ENCODE peak calls at places on chromosomes 5 and 9, in six cellular contexts. One of them, this sample, is unnamed.

GRCh38 chr5:146130440-146131045 is 25.2 kb upstream of the PLAC8L1 start:
- DNase-seq in HL-60: no peak
- DNase-seq in HCT116: no peak
- DNase-seq in SK-N-SH: no peak
- DNase-seq in K562: no peak
- DNase-seq in A549: peak
- DNase-seq in this sample: no peak

GRCh38 chr9:115593587-115594091 is 475.7 kb upstream of the TNC start:
- DNase-seq in SK-N-SH: peak
- DNase-seq in K562: peak
- DNase-seq in HCT116: peak
- DNase-seq in HL-60: peak
- DNase-seq in A549: peak
- DNase-seq in this sample: no peak

GRCh38 chr9:13181652-13182051 is 97.8 kb downstream of the MPDZ start:
- DNase-seq in A549: peak
- DNase-seq in HL-60: no peak
- DNase-seq in K562: no peak
- DNase-seq in SK-N-SH: no peak
- DNase-seq in HCT116: no peak
- DNase-seq in this sample: no peak

GRCh38 chr9:135404451-135405144 is 75.0 kb upstream of the PPP1R26 start:
- DNase-seq in K562: no peak
- DNase-seq in A549: no peak
- DNase-seq in HCT116: no peak
- DNase-seq in HL-60: no peak
- DNase-seq in SK-N-SH: no peak
- DNase-seq in this sample: no peak

GRCh38 chr9:93123561-93124283 is 10.3 kb downstream of the NINJ1 start:
- DNase-seq in HCT116: no peak
- DNase-seq in SK-N-SH: peak
- DNase-seq in HL-60: no peak
- DNase-seq in K562: no peak
- DNase-seq in A549: no peak
- DNase-seq in this sample: no peak

GRCh38 chr9:530681-531080 is 310.8 kb upstream of the DMRT1 start:
- DNase-seq in K562: no peak
- DNase-seq in HCT116: peak
- DNase-seq in SK-N-SH: no peak
- DNase-seq in A549: peak
- DNase-seq in HL-60: no peak
- DNase-seq in this sample: no peak

GRCh38 chr9:134949681-134950403 is 32.1 kb upstream of the FCN1 start:
- DNase-seq in SK-N-SH: no peak
- DNase-seq in K562: no peak
- DNase-seq in A549: no peak
- DNase-seq in HL-60: no peak
- DNase-seq in HCT116: no peak
- DNase-seq in this sample: no peak

GRCh38 chr5:2797160-2797559 is 45.7 kb upstream of the IRX2 start:
- DNase-seq in A549: no peak
- DNase-seq in HL-60: no peak
- DNase-seq in K562: no peak
- DNase-seq in SK-N-SH: no peak
- DNase-seq in HCT116: no peak
- DNase-seq in this sample: no peak

GRCh38 chr5:61679562-61679961 is 347.5 kb downstream of the ZSWIM6 start:
- DNase-seq in K562: no peak
- DNase-seq in A549: no peak
- DNase-seq in HL-60: no peak
- DNase-seq in HCT116: no peak
- DNase-seq in SK-N-SH: no peak
- DNase-seq in this sample: no peak

GRCh38 chr5:9928266-9928750 is 298.2 kb upstream of the TAS2R1 start:
- DNase-seq in A549: no peak
- DNase-seq in HCT116: no peak
- DNase-seq in HL-60: no peak
- DNase-seq in K562: no peak
- DNase-seq in SK-N-SH: no peak
- DNase-seq in this sample: no peak

GRCh38 chr5:9930156-9930555 is 300.0 kb upstream of the TAS2R1 start:
- DNase-seq in HL-60: no peak
- DNase-seq in A549: no peak
- DNase-seq in SK-N-SH: no peak
- DNase-seq in K562: no peak
- DNase-seq in HCT116: no peak
- DNase-seq in this sample: no peak

GRCh38 chr5:9927521-9927997 is 297.4 kb upstream of the TAS2R1 start:
- DNase-seq in SK-N-SH: no peak
- DNase-seq in HCT116: no peak
- DNase-seq in K562: no peak
- DNase-seq in HL-60: no peak
- DNase-seq in A549: no peak
- DNase-seq in this sample: no peak

GRCh38 chr5:9927106-9927505 is 297.0 kb upstream of the TAS2R1 start:
- DNase-seq in HL-60: no peak
- DNase-seq in K562: no peak
- DNase-seq in SK-N-SH: no peak
- DNase-seq in A549: no peak
- DNase-seq in HCT116: no peak
- DNase-seq in this sample: no peak

DNA sequence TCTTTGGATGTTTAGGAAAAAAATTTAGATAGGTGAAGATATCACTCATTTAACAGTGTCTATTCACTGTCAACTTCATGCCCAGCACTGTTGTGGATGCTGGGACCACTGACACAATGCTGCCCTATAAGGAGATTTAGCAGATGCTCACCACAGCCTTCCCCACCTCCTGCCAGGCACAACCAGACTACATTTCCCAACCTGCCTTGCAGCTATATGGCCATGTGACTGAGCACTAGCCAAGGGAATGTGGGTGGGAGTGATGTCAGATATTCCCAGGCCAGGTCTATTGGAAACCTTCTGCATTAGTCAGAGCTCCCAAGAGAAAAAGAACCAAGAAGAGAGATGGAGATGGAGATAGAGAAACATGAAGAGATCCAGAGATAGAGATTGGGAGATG is 302.6 kb upstream of the TAS2R1 start:
- DNase-seq in SK-N-SH: peak
- DNase-seq in HL-60: no peak
- DNase-seq in A549: no peak
- DNase-seq in HCT116: peak
- DNase-seq in K562: peak
- DNase-seq in this sample: no peak
- TF ChIP-seq REST in SK-N-SH: no peak
- TF ChIP-seq REST in HL-60: no peak
- TF ChIP-seq REST in A549: no peak
- TF ChIP-seq REST in HCT116: no peak
- TF ChIP-seq REST in K562: no peak
- TF ChIP-seq REST in this sample: no peak

GRCh38 chr9:109113892-109114609 is 5.7 kb downstream of the TMEM245 start:
- DNase-seq in A549: no peak
- DNase-seq in SK-N-SH: no peak
- DNase-seq in K562: no peak
- DNase-seq in HCT116: no peak
- DNase-seq in HL-60: no peak
- DNase-seq in this sample: no peak

GRCh38 chr9:109113239-109113638 is 6.5 kb downstream of the TMEM245 start:
- DNase-seq in A549: no peak
- DNase-seq in SK-N-SH: no peak
- DNase-seq in HL-60: no peak
- DNase-seq in K562: no peak
- DNase-seq in HCT116: no peak
- DNase-seq in this sample: no peak

GRCh38 chr9:109115931-109116541 is 3.7 kb downstream of the TMEM245 start:
- DNase-seq in K562: no peak
- DNase-seq in HCT116: no peak
- DNase-seq in A549: no peak
- DNase-seq in HL-60: no peak
- DNase-seq in SK-N-SH: no peak
- DNase-seq in this sample: no peak

GRCh38 chr9:109117856-109118801 is 1.6 kb downstream of the TMEM245 start:
- DNase-seq in SK-N-SH: peak
- DNase-seq in A549: peak
- DNase-seq in HL-60: no peak
- DNase-seq in HCT116: no peak
- DNase-seq in K562: peak
- DNase-seq in this sample: no peak

GRCh38 chr9:109114670-109115069 is 5.1 kb downstream of the TMEM245 start:
- DNase-seq in HL-60: no peak
- DNase-seq in HCT116: no peak
- DNase-seq in SK-N-SH: no peak
- DNase-seq in K562: no peak
- DNase-seq in A549: no peak
- DNase-seq in this sample: no peak
- TF ChIP-seq REST in HL-60: no peak
- TF ChIP-seq REST in HCT116: no peak
- TF ChIP-seq REST in SK-N-SH: no peak
- TF ChIP-seq REST in K562: no peak
- TF ChIP-seq REST in A549: no peak
- TF ChIP-seq REST in this sample: no peak

GRCh38 chr5:54309751-54310432 is 481 bp downstream of the ARL15 start:
- DNase-seq in A549: peak
- DNase-seq in HCT116: no peak
- DNase-seq in SK-N-SH: no peak
- DNase-seq in K562: peak
- DNase-seq in HL-60: no peak
- DNase-seq in this sample: no peak
- TF ChIP-seq REST in A549: no peak
- TF ChIP-seq REST in HCT116: no peak
- TF ChIP-seq REST in SK-N-SH: no peak
- TF ChIP-seq REST in K562: no peak
- TF ChIP-seq REST in HL-60: no peak
- TF ChIP-seq REST in this sample: no peak

DNA sequence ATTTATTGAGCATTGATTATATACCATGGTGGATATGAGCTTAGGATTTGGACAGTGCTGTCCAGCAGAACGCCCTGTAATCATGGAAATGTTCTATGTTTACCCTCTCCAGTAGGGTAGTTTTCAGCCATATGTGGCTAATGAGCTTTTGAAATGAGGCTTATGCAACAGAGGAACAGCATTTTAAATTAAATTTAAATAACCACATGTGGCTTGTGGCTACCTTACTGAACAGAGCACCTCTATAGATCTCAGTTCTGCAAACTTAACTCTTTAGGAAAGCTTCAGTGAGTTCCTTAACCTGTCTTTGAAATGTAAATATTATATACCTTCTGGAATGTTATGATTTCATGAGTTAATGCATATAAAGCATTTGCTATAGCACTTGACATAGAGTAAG is 59.2 kb downstream of the JMY start:
- DNase-seq in SK-N-SH: no peak
- DNase-seq in A549: no peak
- DNase-seq in HCT116: no peak
- DNase-seq in HL-60: no peak
- DNase-seq in K562: no peak
- DNase-seq in this sample: no peak
- TF ChIP-seq REST in SK-N-SH: no peak
- TF ChIP-seq REST in A549: no peak
- TF ChIP-seq REST in HCT116: no peak
- TF ChIP-seq REST in HL-60: peak
- TF ChIP-seq REST in K562: no peak
- TF ChIP-seq REST in this sample: no peak

DNA sequence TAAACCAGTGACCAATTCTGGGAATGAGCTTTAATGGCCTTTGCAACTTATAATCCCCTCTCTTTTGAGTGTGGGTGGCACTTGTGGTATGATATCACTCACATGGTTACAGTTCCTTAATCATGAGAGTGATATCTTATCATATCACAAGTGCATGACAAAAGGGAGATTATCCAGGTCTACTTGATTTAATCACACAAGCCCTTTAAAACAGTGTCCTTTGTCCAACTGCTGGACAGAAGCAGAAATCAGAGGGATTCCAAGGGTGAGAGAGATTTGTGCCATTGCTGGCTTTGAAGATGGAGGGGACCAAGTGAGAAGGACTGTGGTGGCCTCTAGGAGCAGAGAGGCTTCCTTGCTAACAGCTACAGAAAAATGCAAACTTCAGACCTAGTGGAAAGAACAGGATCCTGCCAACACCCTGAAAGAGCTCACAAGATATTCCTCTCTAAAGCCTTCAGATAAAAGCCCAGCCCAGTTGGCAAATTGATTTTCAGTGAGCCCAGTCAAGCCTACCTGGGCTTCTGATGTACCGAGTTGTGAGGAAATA is 279.0 kb upstream of the TLE4 start:
- DNase-seq in HCT116: no peak
- DNase-seq in A549: no peak
- DNase-seq in SK-N-SH: no peak
- DNase-seq in HL-60: no peak
- DNase-seq in K562: no peak
- DNase-seq in this sample: no peak
- TF ChIP-seq REST in HCT116: no peak
- TF ChIP-seq REST in A549: no peak
- TF ChIP-seq REST in SK-N-SH: no peak
- TF ChIP-seq REST in HL-60: no peak
- TF ChIP-seq REST in K562: no peak
- TF ChIP-seq REST in this sample: no peak

GRCh38 chr9:72396247-72397091 is 31.5 kb upstream of the ZFAND5 start:
- DNase-seq in SK-N-SH: no peak
- DNase-seq in K562: no peak
- DNase-seq in HL-60: peak
- DNase-seq in HCT116: no peak
- DNase-seq in A549: peak
- DNase-seq in this sample: no peak
- TF ChIP-seq REST in SK-N-SH: no peak
- TF ChIP-seq REST in K562: no peak
- TF ChIP-seq REST in HL-60: no peak
- TF ChIP-seq REST in HCT116: no peak
- TF ChIP-seq REST in A549: no peak
- TF ChIP-seq REST in this sample: no peak

DNA sequence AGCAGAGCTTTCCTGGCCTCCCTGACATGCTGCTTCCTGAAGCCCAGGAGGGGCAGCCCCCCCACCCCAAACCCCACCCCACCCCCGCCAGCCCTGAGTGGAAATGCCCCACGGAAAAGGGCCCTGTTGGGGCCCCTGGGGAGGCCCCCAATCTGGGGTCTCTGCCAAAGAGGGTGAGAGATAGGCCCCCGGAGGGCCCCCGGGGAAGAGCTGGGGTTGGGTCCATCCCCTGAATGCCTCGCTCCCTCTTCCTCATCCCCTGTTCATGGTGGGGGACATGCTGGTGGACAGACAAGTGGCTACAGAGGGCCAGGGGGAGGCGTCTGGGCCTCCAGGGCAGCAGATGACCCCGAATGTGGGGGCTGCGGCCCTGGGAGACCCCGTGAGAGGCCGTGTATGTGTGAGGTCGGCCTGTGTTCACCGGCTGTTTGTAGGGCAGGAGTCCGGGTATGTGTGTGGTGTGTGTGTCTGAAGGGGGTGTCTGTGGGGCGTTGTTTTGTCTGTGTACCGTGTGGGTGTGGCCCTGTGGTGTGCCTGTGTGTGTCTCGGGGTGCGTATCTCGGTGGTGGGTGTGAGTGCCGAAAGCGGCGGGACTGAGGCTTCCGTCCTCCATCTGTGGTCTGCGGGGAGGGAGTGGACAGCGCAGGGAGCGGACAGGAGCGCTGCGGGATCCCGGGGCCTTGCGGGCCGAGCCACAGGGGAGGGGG is 11.3 kb downstream of the C9orf50 start:
- DNase-seq in K562: peak
- DNase-seq in HCT116: no peak
- DNase-seq in SK-N-SH: peak
- DNase-seq in HL-60: no peak
- DNase-seq in A549: peak
- DNase-seq in this sample: no peak
- TF ChIP-seq REST in K562: no peak
- TF ChIP-seq REST in HCT116: no peak
- TF ChIP-seq REST in SK-N-SH: no peak
- TF ChIP-seq REST in HL-60: no peak
- TF ChIP-seq REST in A549: no peak
- TF ChIP-seq REST in this sample: no peak